ENCODE peak calls at places on chromosomes 3 and 15, in seven cellular contexts. One of them, this sample, is unnamed.

GRCh38 chr3:8445861-8446260 is 55.8 kb upstream of the LMCD1 start:
- DNase-seq in amniotic stem cell: peak; percentile 90
- DNase-seq in brain microvascular endothelial cell: peak; percentile 94
- DNase-seq in M059J: peak; percentile 89
- DNase-seq in heart right ventricle: no peak
- DNase-seq in substantia nigra: no peak
- DNase-seq in BE2C: no peak
- DNase-seq in this sample: peak; percentile 95

GRCh38 chr3:183587337-183587736 is 31.8 kb upstream of the KLHL6 start:
- DNase-seq in brain microvascular endothelial cell: no peak
- DNase-seq in amniotic stem cell: no peak
- DNase-seq in BE2C: no peak
- DNase-seq in M059J: no peak
- DNase-seq in substantia nigra: no peak
- DNase-seq in heart right ventricle: no peak
- DNase-seq in this sample: no peak

GRCh38 chr15:38190501-38190900 is 62.1 kb upstream of the SPRED1 start:
- DNase-seq in BE2C: no peak
- DNase-seq in M059J: no peak
- DNase-seq in amniotic stem cell: no peak
- DNase-seq in substantia nigra: no peak
- DNase-seq in brain microvascular endothelial cell: no peak
- DNase-seq in heart right ventricle: no peak
- DNase-seq in this sample: no peak

GRCh38 chr15:73894133-73894814 is 20.9 kb downstream of the TBC1D21 start:
- DNase-seq in M059J: no peak
- DNase-seq in brain microvascular endothelial cell: no peak
- DNase-seq in BE2C: no peak
- DNase-seq in substantia nigra: no peak
- DNase-seq in heart right ventricle: no peak
- DNase-seq in amniotic stem cell: no peak
- DNase-seq in this sample: no peak

GRCh38 chr3:128879991-128880390 is 571 bp downstream of the ACAD9 start:
- DNase-seq in substantia nigra: no peak
- DNase-seq in heart right ventricle: no peak
- DNase-seq in BE2C: no peak
- DNase-seq in M059J: no peak
- DNase-seq in brain microvascular endothelial cell: no peak
- DNase-seq in amniotic stem cell: no peak
- DNase-seq in this sample: no peak

GRCh38 chr3:23663661-23664186 is 142.0 kb upstream of the UBE2E1 start:
- DNase-seq in substantia nigra: no peak
- DNase-seq in brain microvascular endothelial cell: no peak
- DNase-seq in amniotic stem cell: no peak
- DNase-seq in M059J: peak; percentile 49
- DNase-seq in BE2C: no peak
- DNase-seq in heart right ventricle: no peak
- DNase-seq in this sample: no peak

GRCh38 chr3:134336587-134336986 is 37.7 kb downstream of the AMOTL2 start:
- DNase-seq in heart right ventricle: no peak
- DNase-seq in substantia nigra: no peak
- DNase-seq in brain microvascular endothelial cell: peak; percentile 65
- DNase-seq in M059J: peak; percentile 82
- DNase-seq in BE2C: no peak
- DNase-seq in amniotic stem cell: no peak
- DNase-seq in this sample: no peak

GRCh38 chr3:31890742-31891469 is 90.2 kb downstream of the OSBPL10 start:
- DNase-seq in M059J: no peak
- DNase-seq in BE2C: no peak
- DNase-seq in heart right ventricle: no peak
- DNase-seq in brain microvascular endothelial cell: no peak
- DNase-seq in substantia nigra: no peak
- DNase-seq in amniotic stem cell: no peak
- DNase-seq in this sample: no peak

GRCh38 chr15:101020945-101021344 is 101.8 kb downstream of the LRRK1 start:
- DNase-seq in BE2C: no peak
- DNase-seq in amniotic stem cell: no peak
- DNase-seq in M059J: no peak
- DNase-seq in substantia nigra: no peak
- DNase-seq in heart right ventricle: no peak
- DNase-seq in brain microvascular endothelial cell: no peak
- DNase-seq in this sample: no peak

GRCh38 chr15:59746777-59747176 is 57.7 kb upstream of the BNIP2 start:
- DNase-seq in substantia nigra: no peak
- DNase-seq in brain microvascular endothelial cell: no peak
- DNase-seq in BE2C: peak; percentile 19
- DNase-seq in M059J: no peak
- DNase-seq in amniotic stem cell: no peak
- DNase-seq in heart right ventricle: no peak
- DNase-seq in this sample: no peak

GRCh38 chr3:195250473-195251251 is 20.3 kb downstream of the XXYLT1 start:
- DNase-seq in amniotic stem cell: no peak
- DNase-seq in brain microvascular endothelial cell: peak; percentile 38
- DNase-seq in BE2C: peak; percentile 63
- DNase-seq in M059J: no peak
- DNase-seq in heart right ventricle: no peak
- DNase-seq in substantia nigra: no peak
- DNase-seq in this sample: no peak

GRCh38 chr15:31435891-31436628 is 109.4 kb downstream of the KLF13 start:
- DNase-seq in M059J: no peak
- DNase-seq in heart right ventricle: no peak
- DNase-seq in amniotic stem cell: no peak
- DNase-seq in BE2C: no peak
- DNase-seq in substantia nigra: no peak
- DNase-seq in brain microvascular endothelial cell: no peak
- DNase-seq in this sample: no peak

GRCh38 chr15:82737975-82738374 is 28.3 kb upstream of the AP3B2 start:
- DNase-seq in M059J: peak; percentile 20
- DNase-seq in brain microvascular endothelial cell: no peak
- DNase-seq in substantia nigra: no peak
- DNase-seq in BE2C: no peak
- DNase-seq in heart right ventricle: no peak
- DNase-seq in amniotic stem cell: no peak
- DNase-seq in this sample: no peak

GRCh38 chr3:27500051-27500450 is 15.9 kb upstream of the SLC4A7 start:
- DNase-seq in heart right ventricle: no peak
- DNase-seq in M059J: no peak
- DNase-seq in BE2C: no peak
- DNase-seq in substantia nigra: no peak
- DNase-seq in brain microvascular endothelial cell: no peak
- DNase-seq in amniotic stem cell: no peak
- DNase-seq in this sample: no peak

GRCh38 chr3:30170681-30171438 is 435.5 kb upstream of the TGFBR2 start:
- DNase-seq in amniotic stem cell: no peak
- DNase-seq in BE2C: no peak
- DNase-seq in substantia nigra: no peak
- DNase-seq in brain microvascular endothelial cell: no peak
- DNase-seq in M059J: no peak
- DNase-seq in heart right ventricle: no peak
- DNase-seq in this sample: no peak

GRCh38 chr3:51391566-51392300 is 648 bp downstream of the RBM15B start:
- DNase-seq in brain microvascular endothelial cell: peak; percentile 12
- DNase-seq in BE2C: peak; percentile 23
- DNase-seq in substantia nigra: no peak
- DNase-seq in heart right ventricle: peak; percentile 32
- DNase-seq in M059J: peak; percentile 22
- DNase-seq in amniotic stem cell: no peak
- DNase-seq in this sample: no peak

GRCh38 chr15:76151599-76151974 is 91.8 kb downstream of the TMEM266 start:
- DNase-seq in substantia nigra: no peak
- DNase-seq in brain microvascular endothelial cell: no peak
- DNase-seq in BE2C: no peak
- DNase-seq in M059J: no peak
- DNase-seq in heart right ventricle: no peak
- DNase-seq in amniotic stem cell: no peak
- DNase-seq in this sample: no peak

GRCh38 chr3:197103766-197104165 is 74.1 kb upstream of the MELTF start:
- DNase-seq in amniotic stem cell: no peak
- DNase-seq in heart right ventricle: no peak
- DNase-seq in brain microvascular endothelial cell: no peak
- DNase-seq in BE2C: no peak
- DNase-seq in substantia nigra: no peak
- DNase-seq in M059J: peak; percentile 28
- DNase-seq in this sample: peak; percentile 75

GRCh38 chr3:9916734-9917680 is at the start of gene IL17RC:
- DNase-seq in M059J: peak; percentile 90
- DNase-seq in substantia nigra: peak; percentile 47
- DNase-seq in heart right ventricle: peak; percentile 83
- DNase-seq in brain microvascular endothelial cell: peak; percentile 79
- DNase-seq in amniotic stem cell: peak; percentile 72
- DNase-seq in BE2C: peak; percentile 64
- DNase-seq in this sample: no peak

GRCh38 chr15:28086175-28086703 is 12.9 kb downstream of the OCA2 start:
- DNase-seq in BE2C: peak; percentile 69
- DNase-seq in brain microvascular endothelial cell: peak; percentile 58
- DNase-seq in M059J: peak; percentile 49
- DNase-seq in substantia nigra: no peak
- DNase-seq in amniotic stem cell: no peak
- DNase-seq in heart right ventricle: no peak
- DNase-seq in this sample: no peak

GRCh38 chr3:127716334-127716733 is 43.6 kb downstream of the ABTB1 start:
- DNase-seq in heart right ventricle: no peak
- DNase-seq in substantia nigra: no peak
- DNase-seq in M059J: no peak
- DNase-seq in brain microvascular endothelial cell: no peak
- DNase-seq in amniotic stem cell: no peak
- DNase-seq in BE2C: no peak
- DNase-seq in this sample: no peak